ENCODE peak calls at places on chromosomes 2 and 18, in eight cellular contexts. Q is AG09309, P is tibial nerve, L is neural progenitor cell, F is brain microvascular endothelial cell, Y is astrocyte of the spinal cord, G is GM20000, I is suprapubic skin. E is an unnamed sample.

GRCh38 chr2:131105950-131106801 is 1.0 kb downstream of the PLEKHB2 start:
- DNase-seq in Y (peak), F (peak), Q (no peak), P (no peak), L (peak), I (peak), G (peak), E (no peak)

GRCh38 chr2:33195891-33196290 is 249.1 kb downstream of the LTBP1 start:
- DNase-seq in Q (no peak), L (no peak), P (no peak), G (no peak), Y (no peak), F (no peak), I (no peak), E (no peak)

GRCh38 chr2:182642328-182642727 is 73.7 kb upstream of the DNAJC10 start:
- DNase-seq in Y (peak), Q (no peak), I (peak), G (peak), F (peak), P (peak), L (peak), E (no peak)

GRCh38 chr2:36770542-36771287 is 74.2 kb downstream of the VIT start:
- DNase-seq in P (no peak), I (no peak), L (peak), Y (no peak), F (peak), G (peak), Q (no peak), E (no peak)

GRCh38 chr2:97005353-97005752 is 19.0 kb upstream of the FAM178B start:
- DNase-seq in Y (no peak), P (no peak), G (no peak), Q (no peak), L (no peak), I (no peak), F (no peak), E (no peak)

GRCh38 chr2:231552752-231553151 is 22.5 kb upstream of the NMUR1 start:
- DNase-seq in Q (no peak), I (no peak), Y (no peak), P (no peak), G (no peak), L (no peak), F (no peak), E (no peak)

GRCh38 chr18:79900610-79901570 is 50.6 kb downstream of the SLC66A2 start:
- DNase-seq in F (no peak), Y (no peak), I (peak), Q (no peak), G (no peak), L (no peak), P (peak), E (no peak)

GRCh38 chr2:232200195-232200594 is 178.4 kb upstream of the ALPP start:
- DNase-seq in L (no peak), Q (no peak), Y (no peak), I (no peak), F (no peak), P (no peak), G (no peak), E (no peak)

GRCh38 chr2:42494434-42495233 is 852 bp upstream of the KCNG3 start:
- DNase-seq in G (peak), I (peak), Q (peak), P (peak), F (peak), Y (peak), L (peak), E (peak)
- TF ChIP-seq CTCF in G (peak), I (peak), Q (peak), P (peak), F (peak), Y (peak), L (peak), E (peak)

DNA sequence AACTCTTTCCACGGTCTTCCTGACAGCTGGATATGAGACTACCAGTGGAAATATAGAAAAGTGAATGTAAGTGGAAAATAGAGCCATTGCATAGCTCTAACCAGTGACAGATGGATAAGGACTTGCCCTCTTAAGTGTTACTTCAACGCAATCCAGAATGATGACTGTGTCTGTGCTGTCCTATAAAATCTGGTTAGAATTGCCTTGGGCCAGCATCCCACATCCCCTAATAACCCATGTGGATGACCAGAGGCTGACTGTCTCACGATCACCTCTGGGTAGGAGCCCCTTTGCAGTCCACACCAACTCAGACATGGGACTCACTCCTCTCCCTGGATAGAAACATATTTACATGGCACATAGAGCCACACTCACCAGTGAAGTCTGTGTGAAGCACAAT is 186.6 kb downstream of the C1D start:
- DNase-seq in I (no peak), P (no peak), Q (peak), G (no peak), L (no peak), F (no peak), Y (no peak), E (no peak)
- TF ChIP-seq CTCF in I (no peak), P (no peak), Q (no peak), G (no peak), L (no peak), F (no peak), Y (no peak), E (no peak)

GRCh38 chr2:64213607-64214275 is 69.5 kb upstream of the PELI1 start:
- DNase-seq in F (no peak), I (no peak), Q (no peak), P (no peak), G (no peak), L (no peak), Y (no peak), E (no peak)
- TF ChIP-seq CTCF in F (no peak), I (no peak), Q (no peak), P (no peak), G (no peak), L (no peak), Y (no peak), E (no peak)

GRCh38 chr2:102229141-102229764 is 42.4 kb downstream of the IL1RL2 start:
- DNase-seq in P (no peak), L (no peak), G (no peak), Y (no peak), I (no peak), Q (no peak), F (no peak), E (no peak)

GRCh38 chr2:102226612-102227351 is 40.0 kb downstream of the IL1RL2 start:
- DNase-seq in P (no peak), Y (peak), I (no peak), Q (no peak), L (peak), G (no peak), F (no peak), E (no peak)

GRCh38 chr2:102226171-102226570 is 39.3 kb downstream of the IL1RL2 start:
- DNase-seq in Y (no peak), Q (no peak), P (no peak), L (peak), I (no peak), G (no peak), F (no peak), E (no peak)

GRCh38 chr2:102230410-102230909 is 43.6 kb downstream of the IL1RL2 start:
- DNase-seq in Y (no peak), P (no peak), Q (no peak), F (no peak), G (no peak), L (no peak), I (no peak), E (no peak)

DNA sequence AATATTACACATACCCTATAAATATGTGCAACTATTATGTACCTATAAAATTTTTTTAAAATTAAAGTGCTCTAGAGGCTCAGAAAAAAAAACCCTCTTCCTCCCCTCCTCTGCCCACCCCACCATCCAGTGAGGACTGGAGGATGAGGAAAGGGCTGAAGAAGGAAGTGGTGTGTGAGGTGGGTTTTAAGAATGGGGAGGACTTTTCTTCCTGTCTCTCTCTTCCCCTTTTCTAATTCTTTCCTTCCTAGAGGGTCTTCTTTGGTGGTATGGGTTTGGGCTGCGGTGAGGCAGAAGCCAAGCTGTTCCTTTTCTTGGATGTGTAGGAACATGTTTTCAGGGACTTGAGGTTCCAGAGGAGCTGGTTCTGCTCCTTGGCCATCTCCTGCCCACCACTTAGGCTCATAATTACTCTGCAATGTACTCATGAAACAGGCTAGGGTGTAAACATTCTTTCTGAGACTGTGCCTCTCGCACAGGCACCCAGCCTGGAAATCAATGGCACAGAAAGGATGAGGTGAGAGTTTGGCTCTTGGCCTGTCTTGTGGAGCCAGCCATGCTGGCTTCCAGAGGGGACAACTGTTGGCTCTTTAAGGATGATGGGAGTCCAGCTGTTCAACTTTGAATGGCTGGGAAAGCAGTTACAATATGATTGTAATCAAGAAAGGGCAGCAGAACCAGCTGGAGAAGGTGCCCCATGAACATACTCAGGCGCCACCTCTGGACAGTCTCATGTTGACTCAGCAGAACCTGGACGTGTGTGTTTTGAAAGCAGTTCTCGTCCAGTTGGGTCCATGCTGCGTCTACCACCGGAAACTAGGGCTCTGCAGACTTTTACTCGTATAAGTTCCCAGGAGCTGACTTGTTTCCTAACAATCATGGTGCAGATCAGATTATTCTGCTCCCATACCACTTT is 38.3 kb downstream of the IL1RL2 start:
- DNase-seq in Q (no peak), F (no peak), P (no peak), G (no peak), I (no peak), L (no peak), Y (no peak), E (no peak)
- TF ChIP-seq CTCF in Q (no peak), F (no peak), P (no peak), G (no peak), I (no peak), L (no peak), Y (no peak), E (no peak)

DNA sequence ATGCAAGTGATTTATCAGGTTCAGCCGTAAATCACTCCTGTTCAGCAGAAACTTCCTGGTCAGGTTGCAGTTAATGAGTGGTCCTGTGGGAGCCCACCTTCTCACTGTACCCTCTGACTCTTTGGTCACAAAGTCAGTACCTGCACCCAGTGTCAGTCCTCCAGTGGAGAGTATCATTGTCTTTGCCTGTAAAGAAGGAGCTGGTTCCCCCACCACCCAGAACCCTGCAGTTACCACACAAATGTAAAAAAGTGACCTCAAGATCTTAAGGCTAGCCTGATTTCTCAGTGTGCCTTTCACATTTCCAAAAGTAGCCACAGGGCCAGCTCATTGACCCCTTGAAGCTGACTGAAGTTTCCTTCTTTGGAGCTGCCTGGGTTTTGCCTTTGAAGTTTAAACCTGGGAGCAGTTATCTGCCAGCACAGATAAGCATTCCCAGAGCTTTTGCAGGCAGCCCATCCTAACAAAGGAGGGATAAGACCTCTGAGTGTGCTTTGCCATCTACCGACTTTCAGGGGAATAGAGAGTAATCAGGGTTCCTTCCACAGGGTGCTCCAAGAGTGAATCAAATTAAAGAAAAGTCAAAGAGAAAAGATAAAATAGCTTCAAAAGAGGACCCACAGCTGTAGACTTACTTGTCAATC is 725.2 kb downstream of the CPS1 start:
- DNase-seq in L (peak), P (no peak), G (no peak), I (no peak), Y (no peak), F (no peak), Q (no peak), E (no peak)
- TF ChIP-seq CTCF in L (peak), P (no peak), G (no peak), I (no peak), Y (no peak), F (no peak), Q (no peak), E (no peak)

GRCh38 chr2:175437167-175437566 is 255.7 kb upstream of the ATP5MC3 start:
- DNase-seq in F (no peak), I (no peak), L (no peak), Q (no peak), P (no peak), Y (no peak), G (no peak), E (no peak)

GRCh38 chr2:175441361-175441760 is 259.9 kb upstream of the ATP5MC3 start:
- DNase-seq in G (no peak), F (no peak), I (no peak), Y (no peak), L (peak), Q (no peak), P (no peak), E (no peak)

GRCh38 chr2:175436076-175436475 is 254.6 kb upstream of the ATP5MC3 start:
- DNase-seq in F (no peak), Q (no peak), P (no peak), G (no peak), Y (no peak), L (no peak), I (no peak), E (no peak)

GRCh38 chr2:175435012-175435411 is 253.5 kb upstream of the ATP5MC3 start:
- DNase-seq in Y (no peak), P (no peak), F (no peak), G (no peak), I (no peak), Q (no peak), L (no peak), E (no peak)

DNA sequence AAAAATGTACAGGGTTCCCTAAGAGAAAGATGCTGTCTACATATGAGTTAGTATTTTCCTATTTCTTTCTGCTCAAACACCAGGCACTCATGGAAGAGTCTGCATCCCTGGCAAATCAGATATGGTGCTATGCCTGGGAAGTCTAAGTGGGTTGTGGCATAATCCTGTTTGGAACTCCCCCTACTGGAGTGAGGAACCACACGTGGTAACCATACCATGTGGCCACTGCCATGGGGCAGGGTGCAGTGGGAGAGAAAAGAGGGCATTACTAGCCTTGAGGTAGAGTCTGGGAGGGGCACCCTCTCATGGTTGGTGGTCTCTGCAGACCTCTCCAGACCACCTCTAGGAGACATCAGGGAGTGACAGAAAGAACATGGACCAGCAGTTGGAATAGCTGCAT is 257.9 kb upstream of the ATP5MC3 start:
- DNase-seq in P (no peak), G (no peak), I (no peak), F (no peak), Q (no peak), Y (no peak), L (no peak), E (no peak)
- TF ChIP-seq CTCF in P (no peak), G (no peak), I (no peak), F (no peak), Q (no peak), Y (no peak), L (no peak), E (no peak)